ENCODE peak calls at places on chromosomes 2 and 18, in nine cellular contexts. One of them, this sample, is unnamed.

GRCh38 chr2:17643031-17643615 is 102.6 kb downstream of the VSNL1 start:
- DNase-seq in tibial nerve: peak; percentile 21
- DNase-seq in ovary: no peak
- DNase-seq in A549: peak; percentile 78
- DNase-seq in transverse colon: no peak
- DNase-seq in K562: peak; percentile 64
- DNase-seq in stomach: no peak
- DNase-seq in suprapubic skin: no peak
- DNase-seq in esophagus muscularis mucosa: peak; percentile 91
- DNase-seq in this sample: no peak

GRCh38 chr2:120313695-120314615 is 32.0 kb upstream of the INHBB start:
- DNase-seq in tibial nerve: no peak
- DNase-seq in ovary: peak; percentile 58
- DNase-seq in A549: no peak
- DNase-seq in transverse colon: no peak
- DNase-seq in K562: no peak
- DNase-seq in stomach: no peak
- DNase-seq in suprapubic skin: peak; percentile 68
- DNase-seq in esophagus muscularis mucosa: no peak
- DNase-seq in this sample: peak; percentile 84

GRCh38 chr2:236120829-236121228 is 47.4 kb downstream of the GBX2 start:
- DNase-seq in tibial nerve: no peak
- DNase-seq in ovary: no peak
- DNase-seq in A549: no peak
- DNase-seq in transverse colon: no peak
- DNase-seq in K562: no peak
- DNase-seq in stomach: no peak
- DNase-seq in suprapubic skin: no peak
- DNase-seq in esophagus muscularis mucosa: no peak
- DNase-seq in this sample: no peak

GRCh38 chr2:205889073-205889472 is 196.9 kb downstream of the INO80D start:
- DNase-seq in tibial nerve: no peak
- DNase-seq in ovary: no peak
- DNase-seq in A549: peak; percentile 3
- DNase-seq in transverse colon: no peak
- DNase-seq in K562: no peak
- DNase-seq in stomach: no peak
- DNase-seq in suprapubic skin: no peak
- DNase-seq in esophagus muscularis mucosa: no peak
- DNase-seq in this sample: no peak

GRCh38 chr2:175871331-175871730 is 130.7 kb downstream of the LNPK start:
- DNase-seq in tibial nerve: no peak
- DNase-seq in ovary: no peak
- DNase-seq in A549: no peak
- DNase-seq in transverse colon: no peak
- DNase-seq in K562: no peak
- DNase-seq in stomach: no peak
- DNase-seq in suprapubic skin: no peak
- DNase-seq in esophagus muscularis mucosa: no peak
- DNase-seq in this sample: no peak

GRCh38 chr18:57051019-57051418 is 95.9 kb upstream of the BOD1L2 start:
- DNase-seq in tibial nerve: no peak
- DNase-seq in ovary: no peak
- DNase-seq in A549: no peak
- DNase-seq in transverse colon: peak; percentile 41
- DNase-seq in K562: no peak
- DNase-seq in stomach: no peak
- DNase-seq in suprapubic skin: no peak
- DNase-seq in esophagus muscularis mucosa: no peak
- DNase-seq in this sample: no peak

GRCh38 chr2:238169021-238169707 is 10.4 kb downstream of the ERFE start:
- DNase-seq in tibial nerve: peak; percentile 84
- DNase-seq in ovary: no peak
- DNase-seq in A549: peak; percentile 36
- DNase-seq in transverse colon: no peak
- DNase-seq in K562: peak; percentile 34
- DNase-seq in stomach: no peak
- DNase-seq in suprapubic skin: no peak
- DNase-seq in esophagus muscularis mucosa: no peak
- DNase-seq in this sample: no peak

GRCh38 chr2:20448246-20449046 is 1.6 kb downstream of the RHOB start:
- DNase-seq in tibial nerve: no peak
- DNase-seq in ovary: peak; percentile 50
- DNase-seq in A549: peak; percentile 32
- DNase-seq in transverse colon: no peak
- DNase-seq in K562: no peak
- DNase-seq in stomach: peak; percentile 36
- DNase-seq in suprapubic skin: peak; percentile 73
- DNase-seq in esophagus muscularis mucosa: no peak
- DNase-seq in this sample: peak; percentile 81

GRCh38 chr2:192473331-192473730 is 278.6 kb upstream of the TMEFF2 start:
- DNase-seq in tibial nerve: no peak
- DNase-seq in ovary: no peak
- DNase-seq in A549: no peak
- DNase-seq in transverse colon: no peak
- DNase-seq in K562: no peak
- DNase-seq in stomach: no peak
- DNase-seq in suprapubic skin: no peak
- DNase-seq in esophagus muscularis mucosa: no peak
- DNase-seq in this sample: no peak

DNA sequence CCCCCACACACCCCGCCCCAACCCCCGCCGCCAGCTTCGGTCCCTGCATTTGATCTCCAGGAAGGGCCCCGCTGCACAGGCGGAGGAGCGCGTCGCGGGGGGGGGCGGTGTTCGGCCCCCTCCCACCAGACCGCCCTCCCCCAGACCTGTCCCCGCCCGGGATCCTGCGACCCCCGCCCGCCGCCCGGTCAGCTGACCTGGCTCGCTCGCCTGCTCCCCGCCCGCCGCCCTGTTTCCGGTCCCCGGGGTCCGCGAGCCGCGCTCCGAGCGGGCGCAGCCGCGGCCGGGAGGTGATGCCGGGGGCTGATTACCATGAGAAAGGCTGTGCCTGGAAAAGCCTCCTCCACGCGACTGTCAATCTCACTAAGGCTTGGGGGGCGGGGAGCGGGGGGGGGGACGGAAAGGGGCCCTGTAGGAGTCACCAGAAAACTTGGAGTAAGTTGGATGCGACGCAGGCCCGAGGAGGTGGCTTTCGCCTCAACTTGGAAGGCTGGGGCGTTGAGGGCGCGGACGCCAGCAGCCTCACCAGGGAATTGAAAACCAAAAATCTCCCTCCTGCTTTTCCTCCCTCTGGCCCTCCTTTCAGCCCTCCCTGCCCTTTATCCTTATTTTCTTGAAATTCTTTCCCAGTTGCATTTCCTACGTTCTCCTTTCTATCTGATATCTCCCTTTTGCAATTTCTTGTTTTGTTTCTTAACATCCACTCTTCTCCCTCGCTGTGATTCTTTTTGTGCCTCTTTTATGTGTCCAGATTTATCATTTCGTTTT is 4.5 kb upstream of the ZEB2 start:
- DNase-seq in tibial nerve: no peak
- DNase-seq in ovary: peak; percentile 77
- DNase-seq in A549: no peak
- DNase-seq in transverse colon: peak; percentile 23
- DNase-seq in K562: peak; percentile 81
- DNase-seq in stomach: no peak
- DNase-seq in suprapubic skin: peak; percentile 73
- DNase-seq in esophagus muscularis mucosa: no peak
- DNase-seq in this sample: no peak
- TF ChIP-seq EP300 in tibial nerve: peak; percentile 75
- TF ChIP-seq EP300 in ovary: no peak
- TF ChIP-seq EP300 in A549: no peak
- TF ChIP-seq EP300 in transverse colon: no peak
- TF ChIP-seq EP300 in K562: no peak
- TF ChIP-seq EP300 in stomach: no peak
- TF ChIP-seq EP300 in suprapubic skin: no peak
- TF ChIP-seq EP300 in esophagus muscularis mucosa: no peak
- TF ChIP-seq EP300 in this sample: no peak

DNA sequence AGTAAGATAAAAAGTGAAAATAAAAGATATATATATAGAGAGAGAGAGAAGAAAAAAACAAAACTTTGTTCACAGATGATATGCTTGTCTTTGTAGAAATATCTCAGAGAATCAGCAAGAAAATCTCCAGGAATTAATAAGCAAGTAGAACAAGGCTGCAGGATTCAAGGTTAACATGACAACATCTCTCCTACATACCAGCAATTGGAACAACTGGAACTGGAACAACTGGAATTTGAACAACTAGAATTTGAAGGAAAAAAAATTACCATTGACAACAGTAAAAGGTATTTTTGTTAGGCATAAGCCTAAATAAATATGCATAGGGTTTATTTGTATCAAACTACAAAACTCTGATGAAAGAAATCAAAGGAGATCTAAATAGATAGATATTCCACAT is 47.3 kb downstream of the TBC1D8 start:
- DNase-seq in tibial nerve: no peak
- DNase-seq in ovary: no peak
- DNase-seq in A549: no peak
- DNase-seq in transverse colon: no peak
- DNase-seq in K562: no peak
- DNase-seq in stomach: no peak
- DNase-seq in suprapubic skin: no peak
- DNase-seq in esophagus muscularis mucosa: no peak
- DNase-seq in this sample: no peak
- H3K4me1 ChIP-seq in tibial nerve: no peaks in the 10 kb centered on the region
- H3K4me1 ChIP-seq in ovary: no peaks in the 10 kb centered on the region
- H3K4me1 ChIP-seq in A549: peaks cover 49% of the 10 kb centered on the region
- H3K4me1 ChIP-seq in transverse colon: peaks cover 5% of the 10 kb centered on the region
- H3K4me1 ChIP-seq in K562: no peaks in the 10 kb centered on the region
- H3K4me1 ChIP-seq in stomach: peaks cover 16% of the 10 kb centered on the region
- H3K4me1 ChIP-seq in suprapubic skin: peaks cover under 1% of the 10 kb centered on the region
- H3K4me1 ChIP-seq in esophagus muscularis mucosa: peaks cover 24% of the 10 kb centered on the region
- H3K4me1 ChIP-seq in this sample: peaks cover 7% of the 10 kb centered on the region

DNA sequence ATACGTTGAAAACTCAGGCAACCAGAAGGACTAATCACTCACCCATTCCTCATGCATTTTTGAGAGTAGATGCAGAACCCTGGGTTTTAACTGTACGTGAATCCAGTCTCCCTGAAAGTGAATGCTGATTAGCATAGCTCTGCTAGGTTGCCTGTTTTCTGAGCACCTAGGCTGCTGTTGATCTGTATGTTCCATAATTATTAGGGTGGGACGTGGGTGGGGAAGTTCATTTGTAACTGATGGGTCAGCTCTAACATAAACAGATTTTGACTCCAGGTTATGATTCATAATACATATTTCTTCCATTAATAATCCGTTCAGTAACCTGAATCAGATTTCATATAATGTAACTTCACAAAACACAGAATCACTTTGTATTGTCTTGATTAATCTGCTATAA is 379.0 kb upstream of the FANCL start:
- DNase-seq in tibial nerve: no peak
- DNase-seq in ovary: no peak
- DNase-seq in A549: no peak
- DNase-seq in transverse colon: no peak
- DNase-seq in K562: no peak
- DNase-seq in stomach: no peak
- DNase-seq in suprapubic skin: no peak
- DNase-seq in esophagus muscularis mucosa: no peak
- DNase-seq in this sample: no peak
- TF ChIP-seq POLR2A in tibial nerve: no peak
- TF ChIP-seq POLR2A in ovary: no peak
- TF ChIP-seq POLR2A in A549: no peak
- TF ChIP-seq POLR2A in transverse colon: no peak
- TF ChIP-seq POLR2A in K562: no peak
- TF ChIP-seq POLR2A in stomach: no peak
- TF ChIP-seq POLR2A in suprapubic skin: no peak
- TF ChIP-seq POLR2A in esophagus muscularis mucosa: no peak
- TF ChIP-seq POLR2A in this sample: no peak

DNA sequence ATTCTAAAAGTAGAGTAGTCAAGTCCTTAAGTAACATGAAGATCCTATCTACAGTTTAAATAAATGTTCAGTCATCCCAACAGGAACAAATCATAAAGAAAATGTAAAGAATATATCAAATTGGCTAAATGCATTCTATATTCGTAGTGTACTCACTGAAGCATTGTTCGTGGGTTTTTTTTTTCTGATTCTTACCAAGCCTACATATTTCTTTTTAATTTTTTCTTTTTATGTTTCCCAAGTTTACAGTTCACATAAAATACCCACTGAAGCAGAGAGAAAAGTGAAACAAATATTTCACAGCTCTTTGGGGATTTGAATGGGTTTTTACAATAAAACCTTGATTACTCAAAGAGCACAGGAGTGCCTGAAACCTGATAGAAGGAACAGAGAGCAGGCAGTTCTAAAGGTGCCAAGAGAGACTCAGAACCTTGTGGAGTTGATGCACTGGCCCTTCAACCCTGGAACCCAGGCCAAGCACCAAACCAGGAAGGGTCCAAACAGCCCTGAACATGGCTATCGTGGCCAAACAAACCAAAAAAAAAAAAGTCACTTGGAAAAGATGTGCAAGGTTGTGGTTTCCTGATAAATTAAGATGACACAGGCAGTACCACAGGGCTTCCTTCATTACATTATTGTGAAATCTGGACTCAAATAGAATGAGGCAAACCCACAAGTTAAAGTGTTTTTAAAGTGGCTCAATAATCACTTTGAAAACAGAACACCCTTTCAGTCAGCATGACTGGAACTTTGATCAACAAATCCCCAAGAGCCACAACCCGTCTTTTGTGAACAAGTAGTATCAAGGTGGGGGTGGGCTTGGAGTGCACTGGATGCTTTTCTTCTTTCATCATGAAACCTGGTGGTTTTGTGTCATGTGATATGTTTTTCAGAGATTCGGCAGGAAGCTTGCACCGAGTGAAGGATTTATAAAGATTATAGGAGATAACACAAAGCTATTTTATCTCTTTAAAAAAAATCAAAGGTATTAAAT is 245.0 kb upstream of the FN1 start:
- DNase-seq in tibial nerve: peak; percentile 47
- DNase-seq in ovary: no peak
- DNase-seq in A549: no peak
- DNase-seq in transverse colon: no peak
- DNase-seq in K562: no peak
- DNase-seq in stomach: no peak
- DNase-seq in suprapubic skin: no peak
- DNase-seq in esophagus muscularis mucosa: no peak
- DNase-seq in this sample: peak; percentile 33
- TF ChIP-seq EP300 in tibial nerve: peak; percentile 82
- TF ChIP-seq EP300 in ovary: no peak
- TF ChIP-seq EP300 in A549: peak; percentile 57
- TF ChIP-seq EP300 in transverse colon: no peak
- TF ChIP-seq EP300 in K562: no peak
- TF ChIP-seq EP300 in stomach: no peak
- TF ChIP-seq EP300 in suprapubic skin: no peak
- TF ChIP-seq EP300 in esophagus muscularis mucosa: no peak
- TF ChIP-seq EP300 in this sample: no peak

GRCh38 chr2:46076251-46076650 is 221.0 kb upstream of the EPAS1 start:
- DNase-seq in tibial nerve: no peak
- DNase-seq in ovary: no peak
- DNase-seq in A549: no peak
- DNase-seq in transverse colon: no peak
- DNase-seq in K562: no peak
- DNase-seq in stomach: no peak
- DNase-seq in suprapubic skin: no peak
- DNase-seq in esophagus muscularis mucosa: no peak
- DNase-seq in this sample: no peak
- H3K4me1 ChIP-seq in tibial nerve: no peaks in the 10 kb centered on the region
- H3K4me1 ChIP-seq in ovary: no peaks in the 10 kb centered on the region
- H3K4me1 ChIP-seq in A549: peaks cover 53% of the 10 kb centered on the region
- H3K4me1 ChIP-seq in transverse colon: no peaks in the 10 kb centered on the region
- H3K4me1 ChIP-seq in K562: no peaks in the 10 kb centered on the region
- H3K4me1 ChIP-seq in stomach: peaks cover 13% of the 10 kb centered on the region
- H3K4me1 ChIP-seq in suprapubic skin: peaks cover 2% of the 10 kb centered on the region
- H3K4me1 ChIP-seq in esophagus muscularis mucosa: no peaks in the 10 kb centered on the region
- H3K4me1 ChIP-seq in this sample: peaks cover 3% of the 10 kb centered on the region

GRCh38 chr18:3623769-3624545 is 174.0 kb downstream of the TGIF1 start:
- DNase-seq in tibial nerve: peak; percentile 50
- DNase-seq in ovary: peak; percentile 59
- DNase-seq in A549: peak; percentile 69
- DNase-seq in transverse colon: peak; percentile 85
- DNase-seq in K562: peak; percentile 84
- DNase-seq in stomach: peak; percentile 73
- DNase-seq in suprapubic skin: peak; percentile 91
- DNase-seq in esophagus muscularis mucosa: no peak
- DNase-seq in this sample: peak; percentile 88
- TF ChIP-seq POLR2A in tibial nerve: no peak
- TF ChIP-seq POLR2A in ovary: no peak
- TF ChIP-seq POLR2A in A549: peak; percentile 42
- TF ChIP-seq POLR2A in transverse colon: peak; percentile 66
- TF ChIP-seq POLR2A in K562: peak; percentile 92
- TF ChIP-seq POLR2A in stomach: no peak
- TF ChIP-seq POLR2A in suprapubic skin: peak; percentile 41
- TF ChIP-seq POLR2A in esophagus muscularis mucosa: no peak
- TF ChIP-seq POLR2A in this sample: peak; percentile 47

This sample was measured in upper lobe of left lung.